ENCODE peak calls at places on chromosomes 6 and 20, in six cellular contexts. One of them, this sample, is unnamed. For H3K27me3, the result is how much of the 10 kb centered on the place peaks cover.

GRCh38 chr6:116971959-116972358 is 94.9 kb downstream of the RFX6 start:
- DNase-seq in mesendoderm: peak
- DNase-seq in CD8-positive, alpha-beta T cell: no peak
- DNase-seq in breast epithelium: no peak
- DNase-seq in pancreas: no peak
- DNase-seq in fibroblast of lung: peak
- DNase-seq in this sample: no peak

GRCh38 chr6:121408321-121408720 is 27.1 kb upstream of the GJA1 start:
- DNase-seq in pancreas: no peak
- DNase-seq in CD8-positive, alpha-beta T cell: no peak
- DNase-seq in mesendoderm: no peak
- DNase-seq in breast epithelium: no peak
- DNase-seq in fibroblast of lung: no peak
- DNase-seq in this sample: no peak

GRCh38 chr6:113526553-113526952 is 330.6 kb upstream of the MARCKS start:
- DNase-seq in mesendoderm: no peak
- DNase-seq in pancreas: no peak
- DNase-seq in breast epithelium: peak
- DNase-seq in CD8-positive, alpha-beta T cell: no peak
- DNase-seq in fibroblast of lung: no peak
- DNase-seq in this sample: no peak

GRCh38 chr6:27558028-27558724 is 85.3 kb upstream of the ZNF184 start:
- DNase-seq in breast epithelium: no peak
- DNase-seq in pancreas: no peak
- DNase-seq in CD8-positive, alpha-beta T cell: no peak
- DNase-seq in mesendoderm: no peak
- DNase-seq in fibroblast of lung: peak
- DNase-seq in this sample: no peak

GRCh38 chr6:134853111-134854055 is 96.5 kb downstream of the ALDH8A1 start:
- DNase-seq in pancreas: no peak
- DNase-seq in CD8-positive, alpha-beta T cell: no peak
- DNase-seq in fibroblast of lung: peak
- DNase-seq in breast epithelium: no peak
- DNase-seq in mesendoderm: no peak
- DNase-seq in this sample: no peak

GRCh38 chr6:111602481-111603404 is 2.9 kb downstream of the TRAF3IP2 start:
- DNase-seq in mesendoderm: no peak
- DNase-seq in breast epithelium: no peak
- DNase-seq in pancreas: no peak
- DNase-seq in fibroblast of lung: peak
- DNase-seq in CD8-positive, alpha-beta T cell: no peak
- DNase-seq in this sample: no peak

GRCh38 chr6:51429042-51429712 is 610.5 kb downstream of the TFAP2B start:
- DNase-seq in CD8-positive, alpha-beta T cell: no peak
- DNase-seq in breast epithelium: no peak
- DNase-seq in pancreas: no peak
- DNase-seq in fibroblast of lung: no peak
- DNase-seq in mesendoderm: no peak
- DNase-seq in this sample: no peak

GRCh38 chr6:41634657-41635056 is 3.6 kb upstream of the MDFI start:
- DNase-seq in CD8-positive, alpha-beta T cell: no peak
- DNase-seq in mesendoderm: peak
- DNase-seq in pancreas: no peak
- DNase-seq in breast epithelium: no peak
- DNase-seq in fibroblast of lung: no peak
- DNase-seq in this sample: no peak

GRCh38 chr6:6686748-6687601 is 98.5 kb downstream of the LY86 start:
- DNase-seq in CD8-positive, alpha-beta T cell: peak
- DNase-seq in fibroblast of lung: peak
- DNase-seq in breast epithelium: peak
- DNase-seq in mesendoderm: peak
- DNase-seq in pancreas: peak
- DNase-seq in this sample: no peak

GRCh38 chr6:144055121-144055931 is 40.0 kb downstream of the SF3B5 start:
- DNase-seq in CD8-positive, alpha-beta T cell: peak
- DNase-seq in fibroblast of lung: no peak
- DNase-seq in mesendoderm: no peak
- DNase-seq in breast epithelium: no peak
- DNase-seq in pancreas: no peak
- DNase-seq in this sample: no peak

GRCh38 chr6:160519603-160520042 is 144.5 kb downstream of the LPA start:
- DNase-seq in fibroblast of lung: no peak
- DNase-seq in breast epithelium: no peak
- DNase-seq in pancreas: no peak
- DNase-seq in mesendoderm: no peak
- DNase-seq in CD8-positive, alpha-beta T cell: no peak
- DNase-seq in this sample: no peak

GRCh38 chr20:60022849-60023248 is 64.6 kb downstream of the CDH26 start:
- DNase-seq in fibroblast of lung: no peak
- DNase-seq in mesendoderm: no peak
- DNase-seq in pancreas: no peak
- DNase-seq in breast epithelium: no peak
- DNase-seq in CD8-positive, alpha-beta T cell: no peak
- DNase-seq in this sample: peak

GRCh38 chr6:105401247-105402089 is 1.4 kb downstream of the PREP start:
- DNase-seq in pancreas: no peak
- DNase-seq in mesendoderm: no peak
- DNase-seq in fibroblast of lung: peak
- DNase-seq in breast epithelium: no peak
- DNase-seq in CD8-positive, alpha-beta T cell: no peak
- DNase-seq in this sample: no peak

GRCh38 chr6:142735182-142735581 is 209.8 kb downstream of the HIVEP2 start:
- DNase-seq in breast epithelium: no peak
- DNase-seq in CD8-positive, alpha-beta T cell: no peak
- DNase-seq in pancreas: no peak
- DNase-seq in mesendoderm: peak
- DNase-seq in fibroblast of lung: peak
- DNase-seq in this sample: no peak

GRCh38 chr6:45422541-45423110 is 44.9 kb upstream of the SUPT3H start:
- DNase-seq in breast epithelium: no peak
- DNase-seq in pancreas: no peak
- DNase-seq in CD8-positive, alpha-beta T cell: peak
- DNase-seq in fibroblast of lung: peak
- DNase-seq in mesendoderm: peak
- DNase-seq in this sample: no peak

GRCh38 chr6:162973975-162974374 is 246.2 kb downstream of the PACRG start:
- DNase-seq in mesendoderm: no peak
- DNase-seq in CD8-positive, alpha-beta T cell: no peak
- DNase-seq in breast epithelium: no peak
- DNase-seq in pancreas: no peak
- DNase-seq in fibroblast of lung: peak
- DNase-seq in this sample: no peak

GRCh38 chr6:9482030-9482731 is 932.7 kb downstream of the TFAP2A start:
- DNase-seq in fibroblast of lung: peak
- DNase-seq in pancreas: no peak
- DNase-seq in CD8-positive, alpha-beta T cell: no peak
- DNase-seq in breast epithelium: no peak
- DNase-seq in mesendoderm: peak
- DNase-seq in this sample: no peak

GRCh38 chr20:40578961-40579360 is 110.1 kb downstream of the MAFB start:
- DNase-seq in mesendoderm: no peak
- DNase-seq in CD8-positive, alpha-beta T cell: no peak
- DNase-seq in pancreas: no peak
- DNase-seq in fibroblast of lung: no peak
- DNase-seq in breast epithelium: no peak
- DNase-seq in this sample: no peak

GRCh38 chr20:21511850-21512633 is 1.8 kb downstream of the NKX2-2 start:
- DNase-seq in mesendoderm: peak
- DNase-seq in CD8-positive, alpha-beta T cell: no peak
- DNase-seq in pancreas: no peak
- DNase-seq in fibroblast of lung: no peak
- DNase-seq in breast epithelium: no peak
- DNase-seq in this sample: no peak

DNA sequence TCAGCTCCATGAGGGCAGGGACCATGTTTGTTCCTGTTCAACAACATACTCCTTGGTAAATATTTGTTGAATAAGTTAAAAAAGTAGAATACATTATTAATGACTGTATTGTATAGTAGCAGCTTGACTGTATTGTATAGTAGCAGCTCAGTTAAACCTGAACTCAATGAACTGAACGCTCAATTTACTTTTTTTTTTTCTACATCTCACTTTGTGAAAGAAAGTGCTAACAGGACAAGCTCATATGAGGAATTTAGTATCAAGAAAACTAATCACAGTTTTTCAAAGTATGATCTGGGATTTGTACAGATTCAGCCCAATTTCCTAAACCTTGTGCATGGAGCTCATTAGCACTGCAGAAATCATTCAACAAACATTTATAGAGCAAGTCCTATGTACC is 38.8 kb upstream of the NR2E1 start:
- DNase-seq in fibroblast of lung: no peak
- DNase-seq in CD8-positive, alpha-beta T cell: no peak
- DNase-seq in pancreas: no peak
- DNase-seq in breast epithelium: no peak
- DNase-seq in mesendoderm: no peak
- DNase-seq in this sample: no peak
- H3K27me3 ChIP-seq in fibroblast of lung: under half
- H3K27me3 ChIP-seq in CD8-positive, alpha-beta T cell: under half
- H3K27me3 ChIP-seq in pancreas: under half
- H3K27me3 ChIP-seq in breast epithelium: under half
- H3K27me3 ChIP-seq in mesendoderm: under half
- H3K27me3 ChIP-seq in this sample: under half

DNA sequence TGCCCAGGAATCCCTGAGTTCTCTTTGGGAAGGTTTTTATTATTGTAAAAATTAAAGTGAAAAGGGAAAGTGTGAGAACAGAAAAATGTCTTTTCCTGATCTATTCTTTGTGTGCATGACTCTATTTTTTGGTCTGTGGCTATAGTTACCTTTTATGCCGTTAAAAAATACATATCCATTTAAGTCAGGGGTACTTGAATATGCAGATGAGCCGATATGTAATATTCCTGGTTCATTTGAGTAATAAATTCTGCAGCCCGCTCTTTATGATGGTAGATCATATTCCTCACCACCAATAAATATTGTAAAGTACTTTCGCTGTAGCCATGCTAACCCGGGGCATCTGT is 503 bp upstream of the MYT1 start:
- DNase-seq in pancreas: no peak
- DNase-seq in fibroblast of lung: no peak
- DNase-seq in breast epithelium: no peak
- DNase-seq in CD8-positive, alpha-beta T cell: no peak
- DNase-seq in mesendoderm: no peak
- DNase-seq in this sample: no peak
- H3K27me3 ChIP-seq in pancreas: under half
- H3K27me3 ChIP-seq in fibroblast of lung: under half
- H3K27me3 ChIP-seq in breast epithelium: half or more
- H3K27me3 ChIP-seq in CD8-positive, alpha-beta T cell: under half
- H3K27me3 ChIP-seq in mesendoderm: under half
- H3K27me3 ChIP-seq in this sample: half or more

GRCh38 chr6:36330366-36330765 is 6.3 kb downstream of the BNIP5 start:
- DNase-seq in CD8-positive, alpha-beta T cell: no peak
- DNase-seq in breast epithelium: no peak
- DNase-seq in fibroblast of lung: no peak
- DNase-seq in pancreas: no peak
- DNase-seq in mesendoderm: no peak
- DNase-seq in this sample: no peak
- H3K27me3 ChIP-seq in CD8-positive, alpha-beta T cell: under half
- H3K27me3 ChIP-seq in breast epithelium: under half
- H3K27me3 ChIP-seq in fibroblast of lung: half or more
- H3K27me3 ChIP-seq in pancreas: under half
- H3K27me3 ChIP-seq in mesendoderm: under half
- H3K27me3 ChIP-seq in this sample: under half

GRCh38 chr6:376823-377571 is 14.6 kb upstream of the IRF4 start:
- DNase-seq in fibroblast of lung: no peak
- DNase-seq in breast epithelium: no peak
- DNase-seq in mesendoderm: no peak
- DNase-seq in CD8-positive, alpha-beta T cell: no peak
- DNase-seq in pancreas: no peak
- DNase-seq in this sample: no peak

GRCh38 chr6:373031-373430 is 18.5 kb upstream of the IRF4 start:
- DNase-seq in CD8-positive, alpha-beta T cell: no peak
- DNase-seq in mesendoderm: no peak
- DNase-seq in breast epithelium: no peak
- DNase-seq in fibroblast of lung: no peak
- DNase-seq in pancreas: no peak
- DNase-seq in this sample: no peak

GRCh38 chr6:372336-372911 is 19.1 kb upstream of the IRF4 start:
- DNase-seq in fibroblast of lung: no peak
- DNase-seq in CD8-positive, alpha-beta T cell: no peak
- DNase-seq in breast epithelium: no peak
- DNase-seq in pancreas: no peak
- DNase-seq in mesendoderm: no peak
- DNase-seq in this sample: no peak

GRCh38 chr6:373773-374724 is 17.5 kb upstream of the IRF4 start:
- DNase-seq in fibroblast of lung: peak
- DNase-seq in CD8-positive, alpha-beta T cell: no peak
- DNase-seq in pancreas: no peak
- DNase-seq in breast epithelium: no peak
- DNase-seq in mesendoderm: no peak
- DNase-seq in this sample: no peak

DNA sequence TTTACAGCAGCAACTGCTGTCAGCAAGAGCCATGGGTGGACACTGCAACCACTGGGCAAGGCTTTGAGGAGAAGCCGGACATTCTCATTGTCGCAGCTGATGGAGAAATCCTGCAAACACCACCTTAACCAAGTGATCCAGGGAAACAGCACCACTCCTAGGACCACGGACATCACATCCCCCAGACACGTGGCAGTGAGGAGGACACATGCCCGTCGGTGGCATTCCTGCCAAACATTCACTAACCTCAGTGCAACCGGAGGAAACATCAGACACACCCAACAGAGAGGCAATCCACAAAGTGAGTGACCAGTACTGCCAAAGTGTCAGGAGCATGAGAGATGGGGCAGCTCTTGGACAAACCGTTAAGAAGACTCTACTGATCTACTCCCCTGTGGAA is 16.6 kb upstream of the IRF4 start:
- DNase-seq in CD8-positive, alpha-beta T cell: no peak
- DNase-seq in pancreas: no peak
- DNase-seq in mesendoderm: no peak
- DNase-seq in breast epithelium: no peak
- DNase-seq in fibroblast of lung: no peak
- DNase-seq in this sample: no peak
- H3K27me3 ChIP-seq in CD8-positive, alpha-beta T cell: under half
- H3K27me3 ChIP-seq in pancreas: under half
- H3K27me3 ChIP-seq in mesendoderm: under half
- H3K27me3 ChIP-seq in breast epithelium: half or more
- H3K27me3 ChIP-seq in fibroblast of lung: under half
- H3K27me3 ChIP-seq in this sample: under half

This sample was measured in esophagus muscularis mucosa.